ENCODE peak calls at places on chromosomes 1 and 21, in four cellular contexts. One of them, this sample, is unnamed.

GRCh38 chr1:109947582-109948284 is 36.8 kb upstream of the AHCYL1 start:
- DNase-seq in HepG2: no peak
- DNase-seq in K562: no peak
- DNase-seq in GM12878: no peak
- DNase-seq in this sample: no peak

GRCh38 chr1:201295861-201296260 is 12.6 kb downstream of the PKP1 start:
- DNase-seq in HepG2: no peak
- DNase-seq in K562: no peak
- DNase-seq in GM12878: no peak
- DNase-seq in this sample: no peak

GRCh38 chr1:234007684-234008083 is 103.2 kb downstream of the SLC35F3 start:
- DNase-seq in HepG2: no peak
- DNase-seq in K562: no peak
- DNase-seq in GM12878: no peak
- DNase-seq in this sample: no peak

GRCh38 chr1:223031690-223032601 is 111.1 kb downstream of the TLR5 start:
- DNase-seq in HepG2: no peak
- DNase-seq in K562: no peak
- DNase-seq in GM12878: no peak
- DNase-seq in this sample: no peak

GRCh38 chr1:235902638-235903542 is 36.2 kb upstream of the LYST start:
- DNase-seq in HepG2: no peak
- DNase-seq in K562: no peak
- DNase-seq in GM12878: no peak
- DNase-seq in this sample: no peak

GRCh38 chr21:44497641-44498243 is 42.3 kb downstream of the KRTAP10-1 start:
- DNase-seq in HepG2: no peak
- DNase-seq in K562: no peak
- DNase-seq in GM12878: no peak
- DNase-seq in this sample: no peak

GRCh38 chr21:45256021-45256911 is 31.4 kb downstream of the POFUT2 start:
- DNase-seq in HepG2: no peak
- DNase-seq in K562: peak; percentile 36
- DNase-seq in GM12878: no peak
- DNase-seq in this sample: no peak

GRCh38 chr1:1380860-1381259 is 5.9 kb upstream of the AURKAIP1 start:
- DNase-seq in HepG2: no peak
- DNase-seq in K562: no peak
- DNase-seq in GM12878: no peak
- DNase-seq in this sample: no peak

GRCh38 chr1:247335871-247336270 is 4.2 kb upstream of the ZNF496 start:
- DNase-seq in HepG2: no peak
- DNase-seq in K562: no peak
- DNase-seq in GM12878: no peak
- DNase-seq in this sample: no peak

GRCh38 chr1:170012920-170013319 is 61.6 kb downstream of the KIFAP3 start:
- DNase-seq in HepG2: no peak
- DNase-seq in K562: no peak
- DNase-seq in GM12878: no peak
- DNase-seq in this sample: no peak

GRCh38 chr1:177174921-177175634 is 4.3 kb downstream of the BRINP2 start:
- DNase-seq in HepG2: no peak
- DNase-seq in K562: no peak
- DNase-seq in GM12878: no peak
- DNase-seq in this sample: no peak

GRCh38 chr21:31157756-31158155 is 119.5 kb upstream of the KRTAP19-8 start:
- DNase-seq in HepG2: no peak
- DNase-seq in K562: no peak
- DNase-seq in GM12878: no peak
- DNase-seq in this sample: no peak

GRCh38 chr1:91682882-91683597 is 182.4 kb downstream of the CDC7 start:
- DNase-seq in HepG2: no peak
- DNase-seq in K562: no peak
- DNase-seq in GM12878: no peak
- DNase-seq in this sample: no peak

GRCh38 chr1:247147781-247148180 is 24.0 kb downstream of the ZNF124 start:
- DNase-seq in HepG2: no peak
- DNase-seq in K562: no peak
- DNase-seq in GM12878: no peak
- DNase-seq in this sample: no peak

GRCh38 chr1:176996455-176997090 is 167.9 kb downstream of the ASTN1 start:
- DNase-seq in HepG2: no peak
- DNase-seq in K562: no peak
- DNase-seq in GM12878: no peak
- DNase-seq in this sample: no peak

GRCh38 chr1:235642021-235642942 is 7.3 kb downstream of the GNG4 start:
- DNase-seq in HepG2: no peak
- DNase-seq in K562: peak; percentile 35
- DNase-seq in GM12878: no peak
- DNase-seq in this sample: no peak

GRCh38 chr1:231192620-231193163 is 30.8 kb downstream of the TRIM67 start:
- DNase-seq in HepG2: no peak
- DNase-seq in K562: no peak
- DNase-seq in GM12878: no peak
- DNase-seq in this sample: no peak

GRCh38 chr1:93667642-93668041 is 14.0 kb downstream of the BCAR3 start:
- DNase-seq in HepG2: no peak
- DNase-seq in K562: no peak
- DNase-seq in GM12878: no peak
- DNase-seq in this sample: no peak

GRCh38 chr1:239802275-239802674 is 289.4 kb upstream of the FMN2 start:
- DNase-seq in HepG2: no peak
- DNase-seq in K562: no peak
- DNase-seq in GM12878: no peak
- DNase-seq in this sample: no peak

GRCh38 chr1:9726905-9727595 is 75.5 kb downstream of the PIK3CD start:
- DNase-seq in HepG2: no peak
- DNase-seq in K562: no peak
- DNase-seq in GM12878: no peak
- DNase-seq in this sample: no peak

GRCh38 chr21:39003982-39004775 is 179.1 kb downstream of the PSMG1 start:
- DNase-seq in HepG2: no peak
- DNase-seq in K562: no peak
- DNase-seq in GM12878: no peak
- DNase-seq in this sample: no peak

GRCh38 chr1:54327386-54328116 is 78.6 kb downstream of the SSBP3 start:
- DNase-seq in HepG2: no peak
- DNase-seq in K562: peak; percentile 40
- DNase-seq in GM12878: no peak
- DNase-seq in this sample: peak; percentile 67

GRCh38 chr1:207876129-207876528 is 34.8 kb downstream of the CD34 start:
- DNase-seq in HepG2: peak; percentile 12
- DNase-seq in K562: peak; percentile 61
- DNase-seq in GM12878: no peak
- DNase-seq in this sample: no peak

GRCh38 chr1:164092603-164093353 is 466.2 kb upstream of the PBX1 start:
- DNase-seq in HepG2: no peak
- DNase-seq in K562: no peak
- DNase-seq in GM12878: no peak
- DNase-seq in this sample: no peak

GRCh38 chr1:116909511-116910378 is at the start of gene PTGFRN:
- DNase-seq in HepG2: no peak
- DNase-seq in K562: peak; percentile 78
- DNase-seq in GM12878: no peak
- DNase-seq in this sample: peak; percentile 87

DNA sequence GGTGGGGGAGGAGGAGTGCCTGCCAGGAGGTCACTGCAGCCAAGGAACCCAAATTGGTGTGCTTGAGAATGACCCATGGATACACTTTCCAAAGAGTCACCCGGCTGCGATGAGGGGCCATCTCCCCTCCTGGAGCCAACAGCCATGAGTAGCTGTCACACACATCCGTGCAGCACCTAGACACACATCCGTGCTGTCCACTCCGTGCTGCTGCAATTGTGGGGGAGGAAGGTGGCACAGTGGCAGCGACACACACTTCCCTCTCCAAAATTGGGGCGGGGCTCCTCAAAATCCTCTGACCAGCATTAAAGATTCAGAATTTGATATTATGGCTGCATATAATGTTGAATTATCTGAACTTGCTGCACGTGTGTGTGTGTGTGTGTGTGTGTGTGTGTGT is 15.8 kb downstream of the TP73 start:
- DNase-seq in HepG2: no peak
- DNase-seq in K562: no peak
- DNase-seq in GM12878: no peak
- DNase-seq in this sample: no peak
- TF ChIP-seq TARDBP in HepG2: no peak
- TF ChIP-seq TARDBP in K562: no peak
- TF ChIP-seq TARDBP in GM12878: no peak
- TF ChIP-seq TARDBP in this sample: no peak

DNA sequence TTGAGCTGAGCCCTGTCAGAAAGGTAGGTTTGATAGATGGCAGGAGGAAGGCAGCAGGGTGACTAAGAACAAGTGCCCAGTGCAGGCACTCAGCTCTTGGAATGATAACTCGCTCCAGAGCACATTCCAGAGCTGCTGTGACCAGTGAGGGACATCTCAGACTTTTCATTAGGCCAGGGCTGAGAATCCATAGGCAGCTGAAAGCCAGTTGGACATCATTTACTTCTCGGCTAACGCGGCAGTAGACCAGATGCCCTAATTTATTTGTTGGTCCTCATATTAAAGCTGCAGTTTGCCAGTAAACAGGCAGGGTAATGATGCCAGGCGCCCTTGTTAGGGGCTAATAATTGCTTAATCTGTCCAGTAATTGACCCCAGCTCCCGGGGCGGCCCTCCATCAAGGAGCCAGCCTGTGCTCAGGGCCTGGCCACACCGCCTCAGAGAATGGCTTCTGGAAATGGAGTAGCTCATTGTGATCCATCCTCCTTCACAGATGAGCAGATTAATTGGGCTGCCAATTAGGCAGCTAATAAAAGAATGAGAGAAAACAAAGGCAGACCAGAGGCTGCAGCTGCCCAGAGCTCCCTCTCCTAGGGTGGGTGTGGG is 122.0 kb downstream of the BEND5 start:
- DNase-seq in HepG2: no peak
- DNase-seq in K562: no peak
- DNase-seq in GM12878: no peak
- DNase-seq in this sample: no peak
- TF ChIP-seq TARDBP in HepG2: no peak
- TF ChIP-seq TARDBP in K562: no peak
- TF ChIP-seq TARDBP in GM12878: no peak
- TF ChIP-seq TARDBP in this sample: no peak

GRCh38 chr1:221035680-221036153 is 156.5 kb downstream of the HLX start:
- DNase-seq in HepG2: no peak
- DNase-seq in K562: peak; percentile 28
- DNase-seq in GM12878: no peak
- DNase-seq in this sample: no peak
- TF ChIP-seq TARDBP in HepG2: no peak
- TF ChIP-seq TARDBP in K562: no peak
- TF ChIP-seq TARDBP in GM12878: no peak
- TF ChIP-seq TARDBP in this sample: no peak

DNA sequence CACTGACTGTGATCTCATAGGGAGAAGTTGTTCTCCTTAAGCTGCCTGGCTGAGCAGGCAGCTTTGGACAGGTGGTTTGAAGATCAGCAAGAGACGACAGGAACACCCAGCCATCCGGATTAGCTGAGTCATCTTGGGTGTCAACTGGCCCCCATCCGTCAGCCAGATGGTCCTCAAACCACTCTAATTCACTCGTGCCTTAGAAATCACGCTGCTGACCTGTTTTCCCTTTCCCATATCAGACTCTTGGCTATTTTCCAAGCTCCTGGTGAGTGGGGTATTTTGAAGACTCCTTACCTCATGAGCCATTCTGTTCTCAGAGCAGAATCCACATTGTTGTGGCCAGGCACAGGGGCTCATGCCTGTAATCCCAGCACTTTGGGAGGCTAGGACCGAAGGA is 149.1 kb upstream of the L1TD1 start:
- DNase-seq in HepG2: no peak
- DNase-seq in K562: peak; percentile 16
- DNase-seq in GM12878: no peak
- DNase-seq in this sample: no peak
- TF ChIP-seq TARDBP in HepG2: no peak
- TF ChIP-seq TARDBP in K562: no peak
- TF ChIP-seq TARDBP in GM12878: no peak
- TF ChIP-seq TARDBP in this sample: no peak

GRCh38 chr1:58063095-58063494 is 483.4 kb downstream of the OMA1 start:
- DNase-seq in HepG2: no peak
- DNase-seq in K562: no peak
- DNase-seq in GM12878: no peak
- DNase-seq in this sample: no peak

GRCh38 chr1:58065520-58065919 is 481.0 kb downstream of the OMA1 start:
- DNase-seq in HepG2: peak; percentile 3
- DNase-seq in K562: no peak
- DNase-seq in GM12878: no peak
- DNase-seq in this sample: peak; percentile 28

GRCh38 chr1:58060548-58061170 is 485.9 kb downstream of the OMA1 start:
- DNase-seq in HepG2: no peak
- DNase-seq in K562: no peak
- DNase-seq in GM12878: no peak
- DNase-seq in this sample: no peak

GRCh38 chr1:58064281-58064680 is 482.2 kb downstream of the OMA1 start:
- DNase-seq in HepG2: no peak
- DNase-seq in K562: no peak
- DNase-seq in GM12878: no peak
- DNase-seq in this sample: no peak

GRCh38 chr1:58062635-58063034 is 483.9 kb downstream of the OMA1 start:
- DNase-seq in HepG2: no peak
- DNase-seq in K562: no peak
- DNase-seq in GM12878: no peak
- DNase-seq in this sample: no peak
- TF ChIP-seq TARDBP in HepG2: no peak
- TF ChIP-seq TARDBP in K562: no peak
- TF ChIP-seq TARDBP in GM12878: no peak
- TF ChIP-seq TARDBP in this sample: no peak

GRCh38 chr21:46551636-46552241 is 53.1 kb downstream of the S100B start:
- DNase-seq in HepG2: no peak
- DNase-seq in K562: no peak
- DNase-seq in GM12878: no peak
- DNase-seq in this sample: no peak
- TF ChIP-seq TARDBP in HepG2: no peak
- TF ChIP-seq TARDBP in K562: no peak
- TF ChIP-seq TARDBP in GM12878: no peak
- TF ChIP-seq TARDBP in this sample: no peak

GRCh38 chr1:43545686-43546387 is 15.2 kb downstream of the PTPRF start:
- DNase-seq in HepG2: peak; percentile 98
- DNase-seq in K562: peak; percentile 71
- DNase-seq in GM12878: no peak
- DNase-seq in this sample: peak; percentile 67
- TF ChIP-seq TARDBP in HepG2: peak; percentile 95
- TF ChIP-seq TARDBP in K562: no peak
- TF ChIP-seq TARDBP in GM12878: no peak
- TF ChIP-seq TARDBP in this sample: no peak

GRCh38 chr1:45543599-45544417 is 6.8 kb upstream of the AKR1A1 start:
- DNase-seq in HepG2: peak; percentile 31
- DNase-seq in K562: no peak
- DNase-seq in GM12878: peak; percentile 76
- DNase-seq in this sample: no peak
- TF ChIP-seq TARDBP in HepG2: no peak
- TF ChIP-seq TARDBP in K562: no peak
- TF ChIP-seq TARDBP in GM12878: no peak
- TF ChIP-seq TARDBP in this sample: no peak